ENCODE peak calls at places on chromosomes 7 and 10, in ten cellular contexts. One of them, this sample, is unnamed. For H3K4me1, the result is how much of the 10 kb centered on the place peaks cover.

GRCh38 chr7:29612596-29612995 is 49.0 kb downstream of the PRR15 start:
- DNase-seq in colonic mucosa: no peak
- DNase-seq in effector memory CD4-positive, alpha-beta T cell: no peak
- DNase-seq in vagina: no peak
- DNase-seq in heart right ventricle: no peak
- DNase-seq in neuronal stem cell: no peak
- DNase-seq in cardiac muscle cell: no peak
- DNase-seq in transverse colon: no peak
- DNase-seq in right lobe of liver: no peak
- DNase-seq in HCT116: no peak
- DNase-seq in this sample: no peak

GRCh38 chr10:100008142-100008522 is 1.6 kb downstream of the DNMBP start:
- DNase-seq in vagina: no peak
- DNase-seq in effector memory CD4-positive, alpha-beta T cell: no peak
- DNase-seq in neuronal stem cell: no peak
- DNase-seq in right lobe of liver: no peak
- DNase-seq in cardiac muscle cell: no peak
- DNase-seq in HCT116: no peak
- DNase-seq in colonic mucosa: no peak
- DNase-seq in transverse colon: no peak
- DNase-seq in heart right ventricle: no peak
- DNase-seq in this sample: no peak

GRCh38 chr10:74901240-74901827 is 74.9 kb downstream of the KAT6B start:
- DNase-seq in heart right ventricle: no peak
- DNase-seq in HCT116: no peak
- DNase-seq in transverse colon: no peak
- DNase-seq in colonic mucosa: no peak
- DNase-seq in cardiac muscle cell: no peak
- DNase-seq in effector memory CD4-positive, alpha-beta T cell: no peak
- DNase-seq in vagina: no peak
- DNase-seq in neuronal stem cell: no peak
- DNase-seq in right lobe of liver: no peak
- DNase-seq in this sample: no peak

GRCh38 chr10:97659589-97659988 is 19.1 kb downstream of the PI4K2A start:
- DNase-seq in neuronal stem cell: no peak
- DNase-seq in vagina: no peak
- DNase-seq in HCT116: no peak
- DNase-seq in colonic mucosa: no peak
- DNase-seq in transverse colon: no peak
- DNase-seq in right lobe of liver: no peak
- DNase-seq in effector memory CD4-positive, alpha-beta T cell: no peak
- DNase-seq in cardiac muscle cell: no peak
- DNase-seq in heart right ventricle: no peak
- DNase-seq in this sample: no peak

GRCh38 chr7:157010588-157011332 is at the start of gene MNX1:
- DNase-seq in right lobe of liver: peak
- DNase-seq in cardiac muscle cell: peak
- DNase-seq in heart right ventricle: peak
- DNase-seq in vagina: no peak
- DNase-seq in HCT116: peak
- DNase-seq in effector memory CD4-positive, alpha-beta T cell: peak
- DNase-seq in neuronal stem cell: peak
- DNase-seq in transverse colon: peak
- DNase-seq in colonic mucosa: peak
- DNase-seq in this sample: peak

GRCh38 chr7:28957822-28958234 is 302 bp downstream of the TRIL start:
- DNase-seq in cardiac muscle cell: peak
- DNase-seq in colonic mucosa: peak
- DNase-seq in right lobe of liver: no peak
- DNase-seq in transverse colon: no peak
- DNase-seq in vagina: no peak
- DNase-seq in neuronal stem cell: no peak
- DNase-seq in heart right ventricle: no peak
- DNase-seq in HCT116: no peak
- DNase-seq in effector memory CD4-positive, alpha-beta T cell: no peak
- DNase-seq in this sample: peak

GRCh38 chr7:143257501-143257900 is 5.7 kb upstream of the GSTK1 start:
- DNase-seq in heart right ventricle: no peak
- DNase-seq in transverse colon: no peak
- DNase-seq in cardiac muscle cell: no peak
- DNase-seq in right lobe of liver: no peak
- DNase-seq in effector memory CD4-positive, alpha-beta T cell: no peak
- DNase-seq in vagina: no peak
- DNase-seq in colonic mucosa: no peak
- DNase-seq in neuronal stem cell: no peak
- DNase-seq in HCT116: no peak
- DNase-seq in this sample: no peak

GRCh38 chr10:666237-667012 is 23.0 kb downstream of the DIP2C start:
- DNase-seq in right lobe of liver: peak
- DNase-seq in effector memory CD4-positive, alpha-beta T cell: no peak
- DNase-seq in neuronal stem cell: no peak
- DNase-seq in transverse colon: peak
- DNase-seq in cardiac muscle cell: no peak
- DNase-seq in colonic mucosa: no peak
- DNase-seq in HCT116: no peak
- DNase-seq in heart right ventricle: no peak
- DNase-seq in vagina: peak
- DNase-seq in this sample: no peak

GRCh38 chr10:121886997-121887622 is 40.7 kb downstream of the ATE1 start:
- DNase-seq in effector memory CD4-positive, alpha-beta T cell: peak
- DNase-seq in HCT116: peak
- DNase-seq in heart right ventricle: peak
- DNase-seq in transverse colon: peak
- DNase-seq in vagina: no peak
- DNase-seq in right lobe of liver: peak
- DNase-seq in colonic mucosa: peak
- DNase-seq in neuronal stem cell: peak
- DNase-seq in cardiac muscle cell: peak
- DNase-seq in this sample: peak

GRCh38 chr10:5752301-5752871 is 60.8 kb downstream of the GDI2 start:
- DNase-seq in HCT116: no peak
- DNase-seq in transverse colon: no peak
- DNase-seq in effector memory CD4-positive, alpha-beta T cell: no peak
- DNase-seq in cardiac muscle cell: no peak
- DNase-seq in heart right ventricle: no peak
- DNase-seq in right lobe of liver: peak
- DNase-seq in colonic mucosa: no peak
- DNase-seq in neuronal stem cell: no peak
- DNase-seq in vagina: no peak
- DNase-seq in this sample: no peak

GRCh38 chr7:130210181-130210935 is 2.7 kb downstream of the SSMEM1 start:
- DNase-seq in colonic mucosa: no peak
- DNase-seq in right lobe of liver: no peak
- DNase-seq in HCT116: no peak
- DNase-seq in transverse colon: no peak
- DNase-seq in effector memory CD4-positive, alpha-beta T cell: no peak
- DNase-seq in neuronal stem cell: no peak
- DNase-seq in vagina: no peak
- DNase-seq in cardiac muscle cell: no peak
- DNase-seq in heart right ventricle: no peak
- DNase-seq in this sample: no peak

GRCh38 chr7:124033093-124033806 is 383 bp upstream of the TMEM229A start:
- DNase-seq in effector memory CD4-positive, alpha-beta T cell: no peak
- DNase-seq in neuronal stem cell: peak
- DNase-seq in heart right ventricle: peak
- DNase-seq in transverse colon: peak
- DNase-seq in vagina: no peak
- DNase-seq in HCT116: no peak
- DNase-seq in cardiac muscle cell: peak
- DNase-seq in right lobe of liver: no peak
- DNase-seq in colonic mucosa: no peak
- DNase-seq in this sample: no peak

GRCh38 chr7:5452937-5453540 is 29.4 kb upstream of the TNRC18 start:
- DNase-seq in effector memory CD4-positive, alpha-beta T cell: no peak
- DNase-seq in transverse colon: no peak
- DNase-seq in right lobe of liver: no peak
- DNase-seq in cardiac muscle cell: no peak
- DNase-seq in heart right ventricle: no peak
- DNase-seq in vagina: no peak
- DNase-seq in colonic mucosa: no peak
- DNase-seq in HCT116: no peak
- DNase-seq in neuronal stem cell: peak
- DNase-seq in this sample: no peak

GRCh38 chr7:90759752-90760151 is 163.6 kb downstream of the CDK14 start:
- DNase-seq in colonic mucosa: no peak
- DNase-seq in neuronal stem cell: no peak
- DNase-seq in right lobe of liver: no peak
- DNase-seq in effector memory CD4-positive, alpha-beta T cell: no peak
- DNase-seq in transverse colon: no peak
- DNase-seq in vagina: no peak
- DNase-seq in HCT116: no peak
- DNase-seq in cardiac muscle cell: no peak
- DNase-seq in heart right ventricle: no peak
- DNase-seq in this sample: peak
- H3K4me1 ChIP-seq in colonic mucosa: under half
- H3K4me1 ChIP-seq in neuronal stem cell: under half
- H3K4me1 ChIP-seq in right lobe of liver: under half
- H3K4me1 ChIP-seq in effector memory CD4-positive, alpha-beta T cell: under half
- H3K4me1 ChIP-seq in transverse colon: under half
- H3K4me1 ChIP-seq in vagina: under half
- H3K4me1 ChIP-seq in HCT116: under half
- H3K4me1 ChIP-seq in cardiac muscle cell: under half
- H3K4me1 ChIP-seq in heart right ventricle: under half
- H3K4me1 ChIP-seq in this sample: under half

GRCh38 chr7:99489235-99489634 is 10.8 kb downstream of the ZNF394 start:
- DNase-seq in colonic mucosa: no peak
- DNase-seq in vagina: no peak
- DNase-seq in neuronal stem cell: no peak
- DNase-seq in cardiac muscle cell: no peak
- DNase-seq in transverse colon: no peak
- DNase-seq in HCT116: no peak
- DNase-seq in effector memory CD4-positive, alpha-beta T cell: no peak
- DNase-seq in heart right ventricle: no peak
- DNase-seq in right lobe of liver: no peak
- DNase-seq in this sample: no peak
- H3K27ac ChIP-seq in colonic mucosa: no peak
- H3K27ac ChIP-seq in vagina: no peak
- H3K27ac ChIP-seq in neuronal stem cell: no peak
- H3K27ac ChIP-seq in cardiac muscle cell: no peak
- H3K27ac ChIP-seq in transverse colon: no peak
- H3K27ac ChIP-seq in HCT116: no peak
- H3K27ac ChIP-seq in effector memory CD4-positive, alpha-beta T cell: no peak
- H3K27ac ChIP-seq in heart right ventricle: no peak
- H3K27ac ChIP-seq in right lobe of liver: no peak
- H3K27ac ChIP-seq in this sample: no peak

GRCh38 chr10:126904807-126905686 is at the start of gene DOCK1:
- DNase-seq in colonic mucosa: peak
- DNase-seq in heart right ventricle: peak
- DNase-seq in cardiac muscle cell: peak
- DNase-seq in vagina: no peak
- DNase-seq in transverse colon: peak
- DNase-seq in right lobe of liver: peak
- DNase-seq in neuronal stem cell: peak
- DNase-seq in effector memory CD4-positive, alpha-beta T cell: no peak
- DNase-seq in HCT116: peak
- DNase-seq in this sample: peak

GRCh38 chr10:126903646-126904360 is 1.4 kb upstream of the DOCK1 start:
- DNase-seq in transverse colon: no peak
- DNase-seq in cardiac muscle cell: no peak
- DNase-seq in effector memory CD4-positive, alpha-beta T cell: no peak
- DNase-seq in HCT116: no peak
- DNase-seq in heart right ventricle: no peak
- DNase-seq in colonic mucosa: no peak
- DNase-seq in vagina: no peak
- DNase-seq in right lobe of liver: no peak
- DNase-seq in neuronal stem cell: no peak
- DNase-seq in this sample: no peak

GRCh38 chr10:126902157-126902556 is 3.1 kb upstream of the DOCK1 start:
- DNase-seq in effector memory CD4-positive, alpha-beta T cell: no peak
- DNase-seq in neuronal stem cell: no peak
- DNase-seq in cardiac muscle cell: no peak
- DNase-seq in colonic mucosa: no peak
- DNase-seq in heart right ventricle: no peak
- DNase-seq in right lobe of liver: no peak
- DNase-seq in vagina: no peak
- DNase-seq in HCT116: peak
- DNase-seq in transverse colon: no peak
- DNase-seq in this sample: peak

GRCh38 chr10:126905776-126906703 is 812 bp downstream of the DOCK1 start:
- DNase-seq in heart right ventricle: peak
- DNase-seq in effector memory CD4-positive, alpha-beta T cell: no peak
- DNase-seq in neuronal stem cell: peak
- DNase-seq in cardiac muscle cell: peak
- DNase-seq in right lobe of liver: peak
- DNase-seq in vagina: no peak
- DNase-seq in transverse colon: peak
- DNase-seq in HCT116: no peak
- DNase-seq in colonic mucosa: peak
- DNase-seq in this sample: peak

DNA sequence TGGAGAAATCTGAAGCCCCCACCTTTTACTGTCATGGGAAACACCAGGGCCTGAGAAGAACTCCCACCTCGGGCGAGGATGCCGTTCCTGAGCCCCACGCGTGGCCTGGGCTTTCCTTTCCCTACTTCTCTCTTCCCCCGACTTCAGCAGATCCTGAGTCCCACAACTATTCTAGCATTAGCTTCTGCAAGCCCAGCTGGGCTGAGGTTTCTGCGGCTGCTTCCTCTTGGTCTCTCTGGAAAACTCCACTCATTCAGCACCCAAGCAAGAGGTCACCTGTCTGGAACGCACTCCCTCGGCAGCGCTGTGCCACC is 778 bp upstream of the DOCK1 start:
- DNase-seq in colonic mucosa: no peak
- DNase-seq in neuronal stem cell: no peak
- DNase-seq in transverse colon: no peak
- DNase-seq in effector memory CD4-positive, alpha-beta T cell: no peak
- DNase-seq in right lobe of liver: no peak
- DNase-seq in cardiac muscle cell: no peak
- DNase-seq in heart right ventricle: no peak
- DNase-seq in HCT116: no peak
- DNase-seq in vagina: no peak
- DNase-seq in this sample: no peak
- H3K4me1 ChIP-seq in colonic mucosa: under half
- H3K4me1 ChIP-seq in neuronal stem cell: under half
- H3K4me1 ChIP-seq in transverse colon: under half
- H3K4me1 ChIP-seq in effector memory CD4-positive, alpha-beta T cell: under half
- H3K4me1 ChIP-seq in right lobe of liver: under half
- H3K4me1 ChIP-seq in cardiac muscle cell: under half
- H3K4me1 ChIP-seq in heart right ventricle: under half
- H3K4me1 ChIP-seq in HCT116: under half
- H3K4me1 ChIP-seq in vagina: under half
- H3K4me1 ChIP-seq in this sample: under half

DNA sequence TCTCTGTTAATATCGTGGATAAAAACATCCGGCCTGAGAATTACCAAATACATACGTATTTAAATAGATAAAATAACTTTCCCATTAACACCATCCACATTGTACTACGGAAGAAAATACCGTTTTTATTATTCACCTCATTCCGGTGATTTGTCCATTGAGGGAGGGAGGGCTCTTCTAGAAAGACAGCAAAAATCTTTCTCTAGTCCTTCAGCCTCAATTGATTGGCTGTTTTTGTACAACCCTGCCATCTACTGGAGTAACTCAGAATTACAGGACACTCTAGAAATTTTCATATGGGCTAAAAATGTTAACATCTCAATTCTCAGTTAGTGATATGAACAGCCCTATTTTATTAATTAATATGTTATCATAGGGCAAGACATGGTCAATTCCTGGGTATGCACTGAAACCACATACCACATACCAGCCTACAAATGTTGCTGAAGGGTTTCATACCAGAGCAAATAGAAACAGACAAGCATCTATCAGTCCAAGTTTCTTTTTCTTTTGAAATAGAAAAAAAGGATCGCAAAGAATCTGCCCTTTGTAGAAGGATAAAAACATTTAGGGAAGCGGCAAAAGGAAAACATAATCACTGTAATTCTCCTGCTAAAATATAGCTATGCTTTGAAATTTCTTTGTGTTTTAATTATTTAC is 55.8 kb upstream of the CDCA7L start:
- DNase-seq in cardiac muscle cell: peak
- DNase-seq in neuronal stem cell: peak
- DNase-seq in vagina: no peak
- DNase-seq in heart right ventricle: no peak
- DNase-seq in transverse colon: no peak
- DNase-seq in colonic mucosa: peak
- DNase-seq in effector memory CD4-positive, alpha-beta T cell: no peak
- DNase-seq in HCT116: peak
- DNase-seq in right lobe of liver: no peak
- DNase-seq in this sample: peak
- H3K27ac ChIP-seq in cardiac muscle cell: no peak
- H3K27ac ChIP-seq in neuronal stem cell: no peak
- H3K27ac ChIP-seq in vagina: no peak
- H3K27ac ChIP-seq in heart right ventricle: no peak
- H3K27ac ChIP-seq in transverse colon: no peak
- H3K27ac ChIP-seq in colonic mucosa: no peak
- H3K27ac ChIP-seq in effector memory CD4-positive, alpha-beta T cell: no peak
- H3K27ac ChIP-seq in HCT116: no peak
- H3K27ac ChIP-seq in right lobe of liver: no peak
- H3K27ac ChIP-seq in this sample: no peak

This sample was measured in small intestine.